ENCODE peak calls at places on chromosomes 5 and 9, in five cellular contexts. W, I, H, Z and R are unnamed samples.

GRCh38 chr9:35650341-35651158 is at the start of gene SIT1:
- DNase-seq in H (no peak), W (peak; percentile 23), I (no peak), Z (no peak), R (no peak)

GRCh38 chr5:88729476-88730182 is 153.4 kb downstream of the MEF2C start:
- DNase-seq in Z (peak; percentile 61), I (peak; percentile 61), H (no peak), W (peak; percentile 65), R (peak; percentile 73)

GRCh38 chr9:123321874-123322770 is 33.9 kb upstream of the CRB2 start:
- DNase-seq in Z (no peak), H (no peak), I (no peak), W (no peak), R (no peak)

GRCh38 chr5:151222054-151222768 is 1.7 kb downstream of the CCDC69 start:
- DNase-seq in Z (no peak), I (no peak), W (no peak), H (no peak), R (no peak)

GRCh38 chr5:140372971-140373487 is 13.0 kb downstream of the SLC4A9 start:
- DNase-seq in W (peak; percentile 88), H (peak; percentile 67), I (peak; percentile 78), Z (peak; percentile 65), R (no peak)

GRCh38 chr5:76074487-76074886 is 8.7 kb upstream of the SV2C start:
- DNase-seq in Z (peak; percentile 3), W (peak; percentile 42), I (no peak), H (no peak), R (no peak)

GRCh38 chr5:172773481-172774469 is 2.8 kb upstream of the DUSP1 start:
- DNase-seq in W (no peak), I (no peak), Z (no peak), H (no peak), R (no peak)

GRCh38 chr9:127921592-127922120 is 4.8 kb upstream of the ST6GALNAC4 start:
- DNase-seq in H (no peak), Z (no peak), W (peak; percentile 83), I (peak; percentile 72), R (no peak)

GRCh38 chr5:125655156-125655555 is 768.1 kb upstream of the GRAMD2B start:
- DNase-seq in H (no peak), I (no peak), Z (no peak), W (no peak), R (no peak)

GRCh38 chr9:71446499-71447411 is 321.6 kb downstream of the CEMIP2 start:
- DNase-seq in H (peak; percentile 75), W (peak; percentile 88), I (peak; percentile 3), Z (peak; percentile 47), R (no peak)

GRCh38 chr5:41296066-41296465 is 82.7 kb upstream of the C6 start:
- DNase-seq in Z (no peak), I (no peak), W (no peak), H (no peak), R (no peak)

GRCh38 chr5:58851571-58851970 is 268.7 kb downstream of the RAB3C start:
- DNase-seq in Z (no peak), I (no peak), H (no peak), W (no peak), R (no peak)

GRCh38 chr5:174354571-174354970 is 309.1 kb downstream of the NSG2 start:
- DNase-seq in Z (no peak), I (no peak), H (no peak), W (no peak), R (no peak)

GRCh38 chr9:69502671-69503301 is 169.4 kb downstream of the APBA1 start:
- DNase-seq in H (no peak), Z (no peak), W (no peak), I (no peak), R (no peak)

GRCh38 chr5:157671592-157672330 is 428 bp downstream of the C5orf52 start:
- DNase-seq in I (no peak), W (peak; percentile 48), H (no peak), Z (no peak), R (no peak)

GRCh38 chr5:176415240-176416122 is 858 bp downstream of the CLTB start:
- DNase-seq in Z (no peak), I (peak; percentile 9), H (no peak), W (peak; percentile 35), R (no peak)

GRCh38 chr5:1763960-1764605 is 35.6 kb downstream of the MRPL36 start:
- DNase-seq in I (no peak), Z (no peak), W (no peak), H (no peak), R (no peak)

GRCh38 chr5:142859037-142859436 is 88.9 kb downstream of the ARHGAP26 start:
- DNase-seq in I (no peak), H (no peak), W (no peak), Z (no peak), R (no peak)

GRCh38 chr5:72063219-72063819 is 44.0 kb upstream of the MAP1B start:
- DNase-seq in I (peak; percentile 52), Z (peak; percentile 14), H (no peak), W (peak; percentile 67), R (no peak)

GRCh38 chr9:95157491-95158151 is 159.9 kb downstream of the FANCC start:
- DNase-seq in I (no peak), Z (peak; percentile 57), W (no peak), H (no peak), R (peak; percentile 40)

GRCh38 chr5:94245608-94246007 is 372.8 kb downstream of the KIAA0825 start:
- DNase-seq in H (no peak), I (no peak), W (no peak), Z (no peak), R (no peak)

GRCh38 chr5:94240064-94240463 is 378.3 kb downstream of the KIAA0825 start:
- DNase-seq in W (no peak), I (no peak), H (no peak), Z (no peak), R (no peak)

GRCh38 chr5:94240616-94241287 is 377.7 kb downstream of the KIAA0825 start:
- DNase-seq in Z (no peak), H (no peak), W (no peak), I (no peak), R (no peak)

GRCh38 chr5:94243612-94244011 is 374.8 kb downstream of the KIAA0825 start:
- DNase-seq in W (no peak), I (no peak), Z (no peak), H (no peak), R (no peak)

GRCh38 chr5:94241288-94241651 is 377.1 kb downstream of the KIAA0825 start:
- DNase-seq in I (no peak), W (no peak), Z (peak; percentile 6), H (no peak), R (no peak)
- TF ChIP-seq USF2 in I (no peak), W (no peak), Z (no peak), H (no peak), R (no peak)

GRCh38 chr9:12815895-12816294 is 41.1 kb downstream of the LURAP1L start:
- DNase-seq in H (no peak), I (no peak), Z (no peak), W (no peak), R (no peak)

GRCh38 chr9:12814877-12815237 is 40.0 kb downstream of the LURAP1L start:
- DNase-seq in H (no peak), W (no peak), Z (no peak), I (no peak), R (no peak)

GRCh38 chr9:12812710-12813109 is 37.9 kb downstream of the LURAP1L start:
- DNase-seq in I (no peak), W (no peak), Z (no peak), H (no peak), R (no peak)

GRCh38 chr9:12813533-12813932 is 38.7 kb downstream of the LURAP1L start:
- DNase-seq in W (no peak), I (no peak), Z (no peak), H (no peak), R (no peak)

DNA sequence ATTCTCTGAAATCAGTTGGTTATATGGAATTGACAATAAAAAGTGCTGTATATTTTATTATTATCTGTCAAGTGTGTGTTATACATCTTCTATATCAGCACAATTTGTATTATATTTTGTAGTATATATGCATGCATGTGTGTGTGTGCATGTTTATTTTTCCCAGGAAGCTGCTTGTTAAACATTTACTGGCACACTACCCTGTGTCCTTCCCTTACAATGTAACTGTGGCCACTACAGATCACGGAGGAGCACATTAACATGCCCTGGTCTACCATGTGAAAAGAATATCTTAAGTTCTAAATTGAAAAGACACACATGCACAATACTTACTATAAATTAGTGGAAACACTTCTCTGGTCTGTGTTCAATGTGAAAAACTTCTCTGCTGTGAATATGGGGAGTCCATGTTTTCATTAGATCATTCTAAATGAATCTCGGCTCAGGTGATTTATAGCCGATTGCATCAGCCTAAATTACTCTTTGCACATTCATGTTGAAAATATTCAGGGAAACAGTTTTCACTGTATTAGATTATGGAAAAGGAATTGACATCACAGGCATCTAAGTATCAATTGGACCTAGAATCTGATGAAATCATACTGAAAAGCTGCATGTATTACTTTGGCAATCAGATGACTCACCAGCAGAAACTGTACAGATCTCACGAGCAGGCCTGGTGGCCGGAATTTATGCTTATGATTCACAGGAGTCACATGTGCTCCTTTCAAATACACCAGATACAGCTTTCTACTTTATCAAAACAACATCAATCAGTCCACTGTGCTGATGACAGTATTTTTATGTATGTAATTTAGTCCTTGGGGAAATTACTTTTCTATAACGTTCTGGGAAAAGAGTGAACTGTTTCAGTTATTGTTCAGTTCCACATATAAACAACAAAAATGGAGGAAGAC is 39.4 kb downstream of the LURAP1L start:
- DNase-seq in I (no peak), W (no peak), H (no peak), Z (peak; percentile 92), R (no peak)
- TF ChIP-seq ATF3 in I (peak; percentile 85), W (no peak), H (no peak), Z (peak; percentile 88), R (no peak)

DNA sequence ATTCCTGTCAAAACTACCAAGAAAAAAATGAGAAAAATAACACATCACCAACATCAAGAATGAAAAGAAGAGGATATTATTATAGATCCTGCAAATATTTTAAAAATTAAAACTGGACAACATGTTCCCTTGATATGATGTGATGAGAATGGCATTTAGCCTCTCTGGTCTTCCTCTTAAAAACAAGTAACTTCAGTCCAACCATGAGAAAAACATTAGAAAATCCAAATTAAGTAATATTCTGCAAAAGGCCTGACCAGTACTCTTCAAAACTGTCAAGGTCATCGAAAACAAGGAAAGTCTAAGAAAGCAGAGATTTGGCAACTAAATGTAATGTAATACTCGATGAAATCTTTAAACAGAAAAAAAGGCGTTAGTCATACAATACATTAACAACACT is 167.1 kb upstream of the SNX2 start:
- DNase-seq in W (no peak), I (no peak), Z (no peak), H (no peak), R (no peak)
- TF ChIP-seq SP1 in W (no peak), I (no peak), Z (no peak), H (no peak), R (no peak)

GRCh38 chr5:111472579-111472978 is 39.8 kb downstream of the STARD4 start:
- DNase-seq in W (no peak), H (no peak), Z (no peak), I (no peak), R (no peak)

GRCh38 chr5:111478898-111479297 is 33.4 kb downstream of the STARD4 start:
- DNase-seq in W (no peak), H (no peak), Z (no peak), I (no peak), R (no peak)

GRCh38 chr5:111480346-111480745 is 32.0 kb downstream of the STARD4 start:
- DNase-seq in W (no peak), Z (no peak), I (no peak), H (no peak), R (no peak)

GRCh38 chr5:111478266-111478665 is 34.1 kb downstream of the STARD4 start:
- DNase-seq in H (no peak), Z (no peak), I (no peak), W (no peak), R (no peak)
- TF ChIP-seq USF2 in H (no peak), Z (no peak), I (no peak), W (no peak), R (no peak)

GRCh38 chr5:152505442-152506042 is 100.5 kb upstream of the NMUR2 start:
- DNase-seq in W (peak; percentile 61), Z (peak; percentile 41), H (no peak), I (peak; percentile 16), R (no peak)
- TF ChIP-seq ATF3 in W (no peak), Z (no peak), H (no peak), I (no peak), R (no peak)